ENCODE peak calls at places on chromosome 22, in five cellular contexts. One of them, this sample, is unnamed.

GRCh38 chr22:38415561-38416321 is 39.3 kb downstream of the KCNJ4 start:
- DNase-seq in AG09309: no peak
- DNase-seq in activated naive CD8-positive, alpha-beta T cell treated with anti-CD3 and anti-CD28 coated beads, Interleukin-2, amount 50 U/mL, for 24 hours: no peak
- DNase-seq in Panc1: no peak
- DNase-seq in SW 1271: no peak
- DNase-seq in this sample: no peak

GRCh38 chr22:17773606-17774205 is 563 bp downstream of the BID start:
- DNase-seq in SW 1271: no peak
- DNase-seq in AG09309: no peak
- DNase-seq in activated naive CD8-positive, alpha-beta T cell treated with anti-CD3 and anti-CD28 coated beads, Interleukin-2, amount 50 U/mL, for 24 hours: peak
- DNase-seq in Panc1: no peak
- DNase-seq in this sample: no peak

GRCh38 chr22:49046546-49047305 is 780.9 kb downstream of the BRD1 start:
- DNase-seq in SW 1271: peak
- DNase-seq in Panc1: no peak
- DNase-seq in AG09309: no peak
- DNase-seq in activated naive CD8-positive, alpha-beta T cell treated with anti-CD3 and anti-CD28 coated beads, Interleukin-2, amount 50 U/mL, for 24 hours: peak
- DNase-seq in this sample: peak

GRCh38 chr22:22460635-22461034 is 47.9 kb downstream of the ZNF280B start:
- DNase-seq in activated naive CD8-positive, alpha-beta T cell treated with anti-CD3 and anti-CD28 coated beads, Interleukin-2, amount 50 U/mL, for 24 hours: no peak
- DNase-seq in AG09309: no peak
- DNase-seq in Panc1: no peak
- DNase-seq in SW 1271: peak
- DNase-seq in this sample: no peak

GRCh38 chr22:38696606-38697005 is 4.1 kb downstream of the JOSD1 start:
- DNase-seq in SW 1271: peak
- DNase-seq in AG09309: peak
- DNase-seq in activated naive CD8-positive, alpha-beta T cell treated with anti-CD3 and anti-CD28 coated beads, Interleukin-2, amount 50 U/mL, for 24 hours: peak
- DNase-seq in Panc1: no peak
- DNase-seq in this sample: peak

GRCh38 chr22:44191036-44191454 is 10.3 kb downstream of the PARVG start:
- DNase-seq in SW 1271: no peak
- DNase-seq in Panc1: no peak
- DNase-seq in AG09309: no peak
- DNase-seq in activated naive CD8-positive, alpha-beta T cell treated with anti-CD3 and anti-CD28 coated beads, Interleukin-2, amount 50 U/mL, for 24 hours: peak
- DNase-seq in this sample: no peak

GRCh38 chr22:38823076-38823475 is 20.8 kb downstream of the NPTXR start:
- DNase-seq in activated naive CD8-positive, alpha-beta T cell treated with anti-CD3 and anti-CD28 coated beads, Interleukin-2, amount 50 U/mL, for 24 hours: no peak
- DNase-seq in AG09309: no peak
- DNase-seq in Panc1: no peak
- DNase-seq in SW 1271: no peak
- DNase-seq in this sample: no peak

GRCh38 chr22:42621505-42622002 is 6.9 kb upstream of the POLDIP3 start:
- DNase-seq in activated naive CD8-positive, alpha-beta T cell treated with anti-CD3 and anti-CD28 coated beads, Interleukin-2, amount 50 U/mL, for 24 hours: peak
- DNase-seq in AG09309: no peak
- DNase-seq in SW 1271: no peak
- DNase-seq in Panc1: no peak
- DNase-seq in this sample: no peak

GRCh38 chr22:32517488-32517887 is 42.9 kb downstream of the FBXO7 start:
- DNase-seq in AG09309: no peak
- DNase-seq in activated naive CD8-positive, alpha-beta T cell treated with anti-CD3 and anti-CD28 coated beads, Interleukin-2, amount 50 U/mL, for 24 hours: no peak
- DNase-seq in SW 1271: no peak
- DNase-seq in Panc1: no peak
- DNase-seq in this sample: no peak

GRCh38 chr22:49997221-49997599 is 15.4 kb downstream of the IL17REL start:
- DNase-seq in AG09309: no peak
- DNase-seq in Panc1: no peak
- DNase-seq in activated naive CD8-positive, alpha-beta T cell treated with anti-CD3 and anti-CD28 coated beads, Interleukin-2, amount 50 U/mL, for 24 hours: no peak
- DNase-seq in SW 1271: no peak
- DNase-seq in this sample: no peak

GRCh38 chr22:48453171-48453570 is 1374.5 kb downstream of the BRD1 start:
- DNase-seq in SW 1271: no peak
- DNase-seq in AG09309: no peak
- DNase-seq in activated naive CD8-positive, alpha-beta T cell treated with anti-CD3 and anti-CD28 coated beads, Interleukin-2, amount 50 U/mL, for 24 hours: no peak
- DNase-seq in Panc1: no peak
- DNase-seq in this sample: no peak

GRCh38 chr22:27603111-27603822 is 198.3 kb downstream of the MN1 start:
- DNase-seq in Panc1: no peak
- DNase-seq in SW 1271: no peak
- DNase-seq in activated naive CD8-positive, alpha-beta T cell treated with anti-CD3 and anti-CD28 coated beads, Interleukin-2, amount 50 U/mL, for 24 hours: no peak
- DNase-seq in AG09309: no peak
- DNase-seq in this sample: no peak

GRCh38 chr22:42805998-42806481 is 51.0 kb downstream of the ARFGAP3 start:
- DNase-seq in AG09309: no peak
- DNase-seq in SW 1271: no peak
- DNase-seq in Panc1: no peak
- DNase-seq in activated naive CD8-positive, alpha-beta T cell treated with anti-CD3 and anti-CD28 coated beads, Interleukin-2, amount 50 U/mL, for 24 hours: no peak
- DNase-seq in this sample: no peak

GRCh38 chr22:24433868-24434471 is 6.6 kb downstream of the ADORA2A start:
- DNase-seq in activated naive CD8-positive, alpha-beta T cell treated with anti-CD3 and anti-CD28 coated beads, Interleukin-2, amount 50 U/mL, for 24 hours: peak
- DNase-seq in SW 1271: no peak
- DNase-seq in AG09309: no peak
- DNase-seq in Panc1: no peak
- DNase-seq in this sample: no peak

GRCh38 chr22:45007247-45007945 is 2.4 kb downstream of the PHF21B start:
- DNase-seq in AG09309: no peak
- DNase-seq in activated naive CD8-positive, alpha-beta T cell treated with anti-CD3 and anti-CD28 coated beads, Interleukin-2, amount 50 U/mL, for 24 hours: peak
- DNase-seq in Panc1: no peak
- DNase-seq in SW 1271: peak
- DNase-seq in this sample: no peak

GRCh38 chr22:29205598-29206371 is at the start of gene EMID1:
- DNase-seq in AG09309: no peak
- DNase-seq in Panc1: no peak
- DNase-seq in activated naive CD8-positive, alpha-beta T cell treated with anti-CD3 and anti-CD28 coated beads, Interleukin-2, amount 50 U/mL, for 24 hours: peak
- DNase-seq in SW 1271: no peak
- DNase-seq in this sample: no peak

GRCh38 chr22:40660725-40661124 is 18.6 kb upstream of the MCHR1 start:
- DNase-seq in activated naive CD8-positive, alpha-beta T cell treated with anti-CD3 and anti-CD28 coated beads, Interleukin-2, amount 50 U/mL, for 24 hours: no peak
- DNase-seq in Panc1: no peak
- DNase-seq in AG09309: no peak
- DNase-seq in SW 1271: no peak
- DNase-seq in this sample: no peak

GRCh38 chr22:41862530-41863266 is 29.8 kb downstream of the SREBF2 start:
- DNase-seq in AG09309: no peak
- DNase-seq in Panc1: no peak
- DNase-seq in SW 1271: no peak
- DNase-seq in activated naive CD8-positive, alpha-beta T cell treated with anti-CD3 and anti-CD28 coated beads, Interleukin-2, amount 50 U/mL, for 24 hours: peak
- DNase-seq in this sample: no peak

GRCh38 chr22:38417252-38418060 is 37.5 kb downstream of the KCNJ4 start:
- DNase-seq in activated naive CD8-positive, alpha-beta T cell treated with anti-CD3 and anti-CD28 coated beads, Interleukin-2, amount 50 U/mL, for 24 hours: no peak
- DNase-seq in AG09309: no peak
- DNase-seq in Panc1: no peak
- DNase-seq in SW 1271: no peak
- DNase-seq in this sample: no peak

GRCh38 chr22:19631899-19632670 is 82.2 kb upstream of the SEPTIN5 start:
- DNase-seq in SW 1271: peak
- DNase-seq in Panc1: no peak
- DNase-seq in activated naive CD8-positive, alpha-beta T cell treated with anti-CD3 and anti-CD28 coated beads, Interleukin-2, amount 50 U/mL, for 24 hours: peak
- DNase-seq in AG09309: peak
- DNase-seq in this sample: no peak

GRCh38 chr22:49169074-49169744 is 658.5 kb downstream of the BRD1 start:
- DNase-seq in activated naive CD8-positive, alpha-beta T cell treated with anti-CD3 and anti-CD28 coated beads, Interleukin-2, amount 50 U/mL, for 24 hours: no peak
- DNase-seq in Panc1: no peak
- DNase-seq in AG09309: no peak
- DNase-seq in SW 1271: no peak
- DNase-seq in this sample: no peak

GRCh38 chr22:30221121-30221992 is 25.2 kb downstream of the LIF start:
- DNase-seq in AG09309: no peak
- DNase-seq in Panc1: no peak
- DNase-seq in SW 1271: no peak
- DNase-seq in activated naive CD8-positive, alpha-beta T cell treated with anti-CD3 and anti-CD28 coated beads, Interleukin-2, amount 50 U/mL, for 24 hours: peak
- DNase-seq in this sample: no peak

GRCh38 chr22:28341001-28341400 is 338.6 kb downstream of the TTC28 start:
- DNase-seq in Panc1: no peak
- DNase-seq in activated naive CD8-positive, alpha-beta T cell treated with anti-CD3 and anti-CD28 coated beads, Interleukin-2, amount 50 U/mL, for 24 hours: no peak
- DNase-seq in SW 1271: peak
- DNase-seq in AG09309: no peak
- DNase-seq in this sample: no peak

GRCh38 chr22:19709063-19709769 is 5.1 kb upstream of the SEPTIN5 start:
- DNase-seq in SW 1271: no peak
- DNase-seq in activated naive CD8-positive, alpha-beta T cell treated with anti-CD3 and anti-CD28 coated beads, Interleukin-2, amount 50 U/mL, for 24 hours: no peak
- DNase-seq in AG09309: no peak
- DNase-seq in Panc1: no peak
- DNase-seq in this sample: no peak

GRCh38 chr22:19723990-19724827 is 870 bp downstream of the GP1BB start:
- DNase-seq in Panc1: no peak
- DNase-seq in activated naive CD8-positive, alpha-beta T cell treated with anti-CD3 and anti-CD28 coated beads, Interleukin-2, amount 50 U/mL, for 24 hours: peak
- DNase-seq in SW 1271: peak
- DNase-seq in AG09309: no peak
- DNase-seq in this sample: no peak

GRCh38 chr22:26585104-26585790 is 4.7 kb downstream of the TPST2 start:
- DNase-seq in Panc1: no peak
- DNase-seq in AG09309: peak
- DNase-seq in activated naive CD8-positive, alpha-beta T cell treated with anti-CD3 and anti-CD28 coated beads, Interleukin-2, amount 50 U/mL, for 24 hours: no peak
- DNase-seq in SW 1271: peak
- DNase-seq in this sample: no peak

GRCh38 chr22:38318792-38319773 is 1.9 kb upstream of the CSNK1E start:
- DNase-seq in SW 1271: no peak
- DNase-seq in Panc1: no peak
- DNase-seq in AG09309: no peak
- DNase-seq in activated naive CD8-positive, alpha-beta T cell treated with anti-CD3 and anti-CD28 coated beads, Interleukin-2, amount 50 U/mL, for 24 hours: no peak
- DNase-seq in this sample: no peak

GRCh38 chr22:27323646-27324045 is 477.9 kb downstream of the MN1 start:
- DNase-seq in SW 1271: no peak
- DNase-seq in Panc1: no peak
- DNase-seq in activated naive CD8-positive, alpha-beta T cell treated with anti-CD3 and anti-CD28 coated beads, Interleukin-2, amount 50 U/mL, for 24 hours: no peak
- DNase-seq in AG09309: no peak
- DNase-seq in this sample: no peak

GRCh38 chr22:37206118-37206840 is 6.0 kb downstream of the SSTR3 start:
- DNase-seq in AG09309: no peak
- DNase-seq in SW 1271: no peak
- DNase-seq in Panc1: no peak
- DNase-seq in activated naive CD8-positive, alpha-beta T cell treated with anti-CD3 and anti-CD28 coated beads, Interleukin-2, amount 50 U/mL, for 24 hours: no peak
- DNase-seq in this sample: no peak

GRCh38 chr22:36422287-36423014 is 34.7 kb upstream of the MYH9 start:
- DNase-seq in activated naive CD8-positive, alpha-beta T cell treated with anti-CD3 and anti-CD28 coated beads, Interleukin-2, amount 50 U/mL, for 24 hours: no peak
- DNase-seq in AG09309: no peak
- DNase-seq in Panc1: no peak
- DNase-seq in SW 1271: no peak
- DNase-seq in this sample: no peak

GRCh38 chr22:31753005-31753633 is 700 bp upstream of the DEPDC5 start:
- DNase-seq in Panc1: no peak
- DNase-seq in SW 1271: no peak
- DNase-seq in AG09309: no peak
- DNase-seq in activated naive CD8-positive, alpha-beta T cell treated with anti-CD3 and anti-CD28 coated beads, Interleukin-2, amount 50 U/mL, for 24 hours: peak
- DNase-seq in this sample: peak

GRCh38 chr22:26021516-26021915 is 147.7 kb upstream of the SEZ6L start:
- DNase-seq in AG09309: no peak
- DNase-seq in Panc1: no peak
- DNase-seq in SW 1271: no peak
- DNase-seq in activated naive CD8-positive, alpha-beta T cell treated with anti-CD3 and anti-CD28 coated beads, Interleukin-2, amount 50 U/mL, for 24 hours: no peak
- DNase-seq in this sample: no peak

GRCh38 chr22:36350751-36351594 is 36.8 kb downstream of the MYH9 start:
- DNase-seq in Panc1: no peak
- DNase-seq in AG09309: no peak
- DNase-seq in activated naive CD8-positive, alpha-beta T cell treated with anti-CD3 and anti-CD28 coated beads, Interleukin-2, amount 50 U/mL, for 24 hours: no peak
- DNase-seq in SW 1271: no peak
- DNase-seq in this sample: peak

GRCh38 chr22:23566716-23567475 is 13.2 kb downstream of the IGLL1 start:
- DNase-seq in SW 1271: no peak
- DNase-seq in AG09309: no peak
- DNase-seq in activated naive CD8-positive, alpha-beta T cell treated with anti-CD3 and anti-CD28 coated beads, Interleukin-2, amount 50 U/mL, for 24 hours: no peak
- DNase-seq in Panc1: no peak
- DNase-seq in this sample: no peak

GRCh38 chr22:40210814-40211213 is 33.1 kb downstream of the TNRC6B start:
- DNase-seq in activated naive CD8-positive, alpha-beta T cell treated with anti-CD3 and anti-CD28 coated beads, Interleukin-2, amount 50 U/mL, for 24 hours: no peak
- DNase-seq in Panc1: no peak
- DNase-seq in SW 1271: no peak
- DNase-seq in AG09309: no peak
- DNase-seq in this sample: peak

GRCh38 chr22:35993048-35993714 is 35.4 kb downstream of the RBFOX2 start:
- DNase-seq in SW 1271: no peak
- DNase-seq in Panc1: no peak
- DNase-seq in AG09309: no peak
- DNase-seq in activated naive CD8-positive, alpha-beta T cell treated with anti-CD3 and anti-CD28 coated beads, Interleukin-2, amount 50 U/mL, for 24 hours: no peak
- DNase-seq in this sample: no peak

GRCh38 chr22:50189849-50190181 is 4.1 kb downstream of the TRABD start:
- DNase-seq in SW 1271: no peak
- DNase-seq in Panc1: no peak
- DNase-seq in AG09309: no peak
- DNase-seq in activated naive CD8-positive, alpha-beta T cell treated with anti-CD3 and anti-CD28 coated beads, Interleukin-2, amount 50 U/mL, for 24 hours: no peak
- DNase-seq in this sample: no peak